ENCODE peak calls at places on chromosomes 7 and 10, in eight cellular contexts. X is MV-4-11; R is LoVo; K is hepatocyte; B is occipital lobe; Q is stimulated activated CD4-positive, alpha-beta T cell treated with anti-CD3 and anti-CD28 coated beads, Interleukin-15, amount 100 ng/mL, for 1 hour; I is left lobe of liver; A is nephron progenitor cell. M is an unnamed sample.

GRCh38 chr7:90345548-90346319 is 782 bp upstream of the GTPBP10 start:
- DNase-seq in B (peak; percentile 4), R (peak; percentile 51), A (no peak), K (peak; percentile 41), X (peak; percentile 67), Q (no peak), I (no peak), M (no peak)

GRCh38 chr10:86668297-86669165 is at the start of gene LDB3:
- DNase-seq in A (peak; percentile 53), I (no peak), K (peak; percentile 35), Q (no peak), B (no peak), R (no peak), X (no peak), M (no peak)

GRCh38 chr7:734808-735207 is 7.7 kb upstream of the PRKAR1B start:
- DNase-seq in B (no peak), K (no peak), I (no peak), X (no peak), R (no peak), A (no peak), Q (no peak), M (no peak)

GRCh38 chr10:70115948-70116682 is 16.5 kb downstream of the AIFM2 start:
- DNase-seq in R (peak; percentile 50), K (peak; percentile 68), B (no peak), A (peak; percentile 65), X (no peak), I (peak; percentile 56), Q (peak; percentile 17), M (peak; percentile 61)

GRCh38 chr10:133067152-133068090 is 20.3 kb upstream of the ADGRA1 start:
- DNase-seq in B (peak; percentile 29), A (no peak), Q (no peak), X (no peak), R (no peak), I (no peak), K (no peak), M (no peak)

GRCh38 chr7:113263749-113264148 is 145.4 kb upstream of the SMIM30 start:
- DNase-seq in K (no peak), A (no peak), I (no peak), X (no peak), Q (no peak), B (no peak), R (no peak), M (no peak)

GRCh38 chr10:100996678-100997363 is 2.8 kb upstream of the LZTS2 start:
- DNase-seq in X (no peak), B (no peak), I (no peak), Q (no peak), R (peak; percentile 42), A (peak; percentile 62), K (peak; percentile 70), M (peak; percentile 51)

GRCh38 chr10:132110713-132111112 is 45.0 kb downstream of the JAKMIP3 start:
- DNase-seq in A (no peak), R (no peak), B (no peak), K (no peak), X (no peak), Q (no peak), I (no peak), M (peak; percentile 1)

GRCh38 chr7:141702047-141702567 is at the start of gene DENND11:
- DNase-seq in B (peak; percentile 36), K (peak; percentile 83), X (no peak), R (peak; percentile 74), A (peak; percentile 76), Q (peak; percentile 21), I (peak; percentile 64), M (peak; percentile 53)

GRCh38 chr10:130455111-130455695 is 319.0 kb downstream of the GLRX3 start:
- DNase-seq in R (no peak), X (no peak), I (peak; percentile 23), K (no peak), B (no peak), Q (no peak), A (no peak), M (no peak)

GRCh38 chr10:74947781-74948401 is 121.5 kb downstream of the KAT6B start:
- DNase-seq in A (no peak), I (no peak), B (no peak), R (no peak), K (no peak), Q (no peak), X (no peak), M (no peak)